ENCODE peak calls at places on chromosomes 6 and 20, in ten cellular contexts. One of them, this sample, is unnamed.

GRCh38 chr6:303948-304558 is 11.8 kb downstream of the DUSP22 start:
- DNase-seq in A172: no peak
- DNase-seq in right cardiac atrium: peak; percentile 52
- DNase-seq in fibroblast of lung: no peak
- DNase-seq in neural crest cell: no peak
- DNase-seq in substantia nigra: no peak
- DNase-seq in T-helper 2 cell: no peak
- DNase-seq in progenitor cell of endocrine pancreas: no peak
- DNase-seq in NAMALWA: no peak
- DNase-seq in dorsolateral prefrontal cortex: no peak
- DNase-seq in this sample: no peak

GRCh38 chr6:33787954-33788693 is 806 bp downstream of the LEMD2 start:
- DNase-seq in right cardiac atrium: peak; percentile 91
- DNase-seq in NAMALWA: peak; percentile 75
- DNase-seq in progenitor cell of endocrine pancreas: no peak
- DNase-seq in A172: peak; percentile 54
- DNase-seq in fibroblast of lung: peak; percentile 86
- DNase-seq in substantia nigra: peak; percentile 41
- DNase-seq in neural crest cell: peak; percentile 39
- DNase-seq in dorsolateral prefrontal cortex: peak; percentile 44
- DNase-seq in T-helper 2 cell: peak; percentile 35
- DNase-seq in this sample: peak; percentile 6

GRCh38 chr6:131736010-131736409 is 25.2 kb upstream of the CTAGE9 start:
- DNase-seq in progenitor cell of endocrine pancreas: no peak
- DNase-seq in T-helper 2 cell: no peak
- DNase-seq in dorsolateral prefrontal cortex: no peak
- DNase-seq in fibroblast of lung: no peak
- DNase-seq in substantia nigra: no peak
- DNase-seq in neural crest cell: no peak
- DNase-seq in right cardiac atrium: no peak
- DNase-seq in NAMALWA: no peak
- DNase-seq in A172: no peak
- DNase-seq in this sample: no peak

GRCh38 chr6:166934174-166934573 is 22.2 kb downstream of the RNASET2 start:
- DNase-seq in A172: no peak
- DNase-seq in T-helper 2 cell: no peak
- DNase-seq in substantia nigra: no peak
- DNase-seq in right cardiac atrium: no peak
- DNase-seq in progenitor cell of endocrine pancreas: no peak
- DNase-seq in dorsolateral prefrontal cortex: no peak
- DNase-seq in NAMALWA: no peak
- DNase-seq in neural crest cell: no peak
- DNase-seq in fibroblast of lung: no peak
- DNase-seq in this sample: no peak

GRCh38 chr20:16530201-16530681 is 43.0 kb downstream of the KIF16B start:
- DNase-seq in T-helper 2 cell: no peak
- DNase-seq in neural crest cell: no peak
- DNase-seq in fibroblast of lung: peak; percentile 47
- DNase-seq in dorsolateral prefrontal cortex: no peak
- DNase-seq in progenitor cell of endocrine pancreas: no peak
- DNase-seq in A172: peak; percentile 74
- DNase-seq in substantia nigra: no peak
- DNase-seq in NAMALWA: no peak
- DNase-seq in right cardiac atrium: no peak
- DNase-seq in this sample: no peak

GRCh38 chr20:59777321-59777705 is 156.1 kb downstream of the SYCP2 start:
- DNase-seq in fibroblast of lung: no peak
- DNase-seq in NAMALWA: no peak
- DNase-seq in neural crest cell: no peak
- DNase-seq in substantia nigra: no peak
- DNase-seq in progenitor cell of endocrine pancreas: no peak
- DNase-seq in right cardiac atrium: no peak
- DNase-seq in T-helper 2 cell: no peak
- DNase-seq in A172: no peak
- DNase-seq in dorsolateral prefrontal cortex: no peak
- DNase-seq in this sample: no peak

GRCh38 chr6:117480651-117481050 is 1.8 kb upstream of the DCBLD1 start:
- DNase-seq in progenitor cell of endocrine pancreas: no peak
- DNase-seq in fibroblast of lung: no peak
- DNase-seq in substantia nigra: no peak
- DNase-seq in right cardiac atrium: no peak
- DNase-seq in A172: no peak
- DNase-seq in neural crest cell: no peak
- DNase-seq in T-helper 2 cell: no peak
- DNase-seq in dorsolateral prefrontal cortex: no peak
- DNase-seq in NAMALWA: no peak
- DNase-seq in this sample: no peak

GRCh38 chr20:52076164-52076563 is 115.4 kb downstream of the ZFP64 start:
- DNase-seq in A172: no peak
- DNase-seq in NAMALWA: no peak
- DNase-seq in T-helper 2 cell: no peak
- DNase-seq in neural crest cell: no peak
- DNase-seq in right cardiac atrium: no peak
- DNase-seq in dorsolateral prefrontal cortex: no peak
- DNase-seq in progenitor cell of endocrine pancreas: no peak
- DNase-seq in substantia nigra: no peak
- DNase-seq in fibroblast of lung: no peak
- DNase-seq in this sample: no peak

GRCh38 chr6:15894973-15895858 is 232.4 kb upstream of the DTNBP1 start:
- DNase-seq in A172: no peak
- DNase-seq in NAMALWA: no peak
- DNase-seq in T-helper 2 cell: no peak
- DNase-seq in fibroblast of lung: no peak
- DNase-seq in progenitor cell of endocrine pancreas: no peak
- DNase-seq in dorsolateral prefrontal cortex: no peak
- DNase-seq in right cardiac atrium: no peak
- DNase-seq in neural crest cell: no peak
- DNase-seq in substantia nigra: no peak
- DNase-seq in this sample: no peak

GRCh38 chr20:63439866-63440265 is 32.6 kb downstream of the KCNQ2 start:
- DNase-seq in dorsolateral prefrontal cortex: no peak
- DNase-seq in substantia nigra: no peak
- DNase-seq in fibroblast of lung: no peak
- DNase-seq in progenitor cell of endocrine pancreas: no peak
- DNase-seq in A172: no peak
- DNase-seq in right cardiac atrium: no peak
- DNase-seq in T-helper 2 cell: no peak
- DNase-seq in neural crest cell: no peak
- DNase-seq in NAMALWA: no peak
- DNase-seq in this sample: no peak

GRCh38 chr6:105872244-105872643 is 213.9 kb upstream of the PRDM1 start:
- DNase-seq in substantia nigra: no peak
- DNase-seq in right cardiac atrium: peak; percentile 52
- DNase-seq in NAMALWA: no peak
- DNase-seq in progenitor cell of endocrine pancreas: no peak
- DNase-seq in dorsolateral prefrontal cortex: no peak
- DNase-seq in T-helper 2 cell: no peak
- DNase-seq in A172: no peak
- DNase-seq in neural crest cell: no peak
- DNase-seq in fibroblast of lung: no peak
- DNase-seq in this sample: no peak

GRCh38 chr6:40719671-40720374 is 132.7 kb upstream of the LRFN2 start:
- DNase-seq in A172: peak; percentile 47
- DNase-seq in right cardiac atrium: no peak
- DNase-seq in progenitor cell of endocrine pancreas: no peak
- DNase-seq in substantia nigra: no peak
- DNase-seq in neural crest cell: no peak
- DNase-seq in NAMALWA: peak; percentile 72
- DNase-seq in dorsolateral prefrontal cortex: no peak
- DNase-seq in fibroblast of lung: peak; percentile 55
- DNase-seq in T-helper 2 cell: no peak
- DNase-seq in this sample: no peak

GRCh38 chr6:133033263-133033662 is 207.9 kb upstream of the EYA4 start:
- DNase-seq in right cardiac atrium: no peak
- DNase-seq in T-helper 2 cell: no peak
- DNase-seq in substantia nigra: no peak
- DNase-seq in dorsolateral prefrontal cortex: no peak
- DNase-seq in neural crest cell: no peak
- DNase-seq in NAMALWA: no peak
- DNase-seq in A172: no peak
- DNase-seq in progenitor cell of endocrine pancreas: no peak
- DNase-seq in fibroblast of lung: peak; percentile 43
- DNase-seq in this sample: no peak

GRCh38 chr20:49918446-49918845 is 3.1 kb upstream of the SPATA2 start:
- DNase-seq in progenitor cell of endocrine pancreas: no peak
- DNase-seq in T-helper 2 cell: no peak
- DNase-seq in A172: no peak
- DNase-seq in substantia nigra: no peak
- DNase-seq in NAMALWA: no peak
- DNase-seq in dorsolateral prefrontal cortex: peak; percentile 1
- DNase-seq in neural crest cell: no peak
- DNase-seq in right cardiac atrium: no peak
- DNase-seq in fibroblast of lung: no peak
- DNase-seq in this sample: no peak

GRCh38 chr20:32445539-32446273 is 87.6 kb downstream of the ASXL1 start:
- DNase-seq in T-helper 2 cell: no peak
- DNase-seq in right cardiac atrium: no peak
- DNase-seq in fibroblast of lung: no peak
- DNase-seq in dorsolateral prefrontal cortex: peak; percentile 28
- DNase-seq in substantia nigra: no peak
- DNase-seq in NAMALWA: no peak
- DNase-seq in A172: no peak
- DNase-seq in neural crest cell: no peak
- DNase-seq in progenitor cell of endocrine pancreas: no peak
- DNase-seq in this sample: no peak

GRCh38 chr20:63889241-63890200 is 5.4 kb upstream of the DNAJC5 start:
- DNase-seq in A172: no peak
- DNase-seq in NAMALWA: no peak
- DNase-seq in progenitor cell of endocrine pancreas: no peak
- DNase-seq in T-helper 2 cell: no peak
- DNase-seq in right cardiac atrium: peak; percentile 20
- DNase-seq in fibroblast of lung: no peak
- DNase-seq in substantia nigra: no peak
- DNase-seq in neural crest cell: no peak
- DNase-seq in dorsolateral prefrontal cortex: no peak
- DNase-seq in this sample: no peak

GRCh38 chr20:53568351-53568750 is 25.3 kb downstream of the ZNF217 start:
- DNase-seq in NAMALWA: no peak
- DNase-seq in right cardiac atrium: no peak
- DNase-seq in substantia nigra: no peak
- DNase-seq in fibroblast of lung: no peak
- DNase-seq in neural crest cell: no peak
- DNase-seq in T-helper 2 cell: no peak
- DNase-seq in dorsolateral prefrontal cortex: no peak
- DNase-seq in A172: no peak
- DNase-seq in progenitor cell of endocrine pancreas: no peak
- DNase-seq in this sample: no peak

GRCh38 chr6:135311446-135312200 is 130.5 kb downstream of the MYB start:
- DNase-seq in T-helper 2 cell: no peak
- DNase-seq in progenitor cell of endocrine pancreas: no peak
- DNase-seq in neural crest cell: no peak
- DNase-seq in substantia nigra: no peak
- DNase-seq in A172: no peak
- DNase-seq in dorsolateral prefrontal cortex: no peak
- DNase-seq in right cardiac atrium: no peak
- DNase-seq in fibroblast of lung: no peak
- DNase-seq in NAMALWA: no peak
- DNase-seq in this sample: no peak

GRCh38 chr6:55405474-55406220 is 78.4 kb downstream of the GFRAL start:
- DNase-seq in dorsolateral prefrontal cortex: no peak
- DNase-seq in T-helper 2 cell: no peak
- DNase-seq in NAMALWA: no peak
- DNase-seq in neural crest cell: no peak
- DNase-seq in right cardiac atrium: no peak
- DNase-seq in substantia nigra: no peak
- DNase-seq in fibroblast of lung: no peak
- DNase-seq in progenitor cell of endocrine pancreas: no peak
- DNase-seq in A172: no peak
- DNase-seq in this sample: no peak

GRCh38 chr6:75412937-75413662 is 80.5 kb downstream of the FILIP1 start:
- DNase-seq in right cardiac atrium: no peak
- DNase-seq in A172: peak; percentile 25
- DNase-seq in neural crest cell: no peak
- DNase-seq in fibroblast of lung: peak; percentile 92
- DNase-seq in NAMALWA: no peak
- DNase-seq in T-helper 2 cell: no peak
- DNase-seq in dorsolateral prefrontal cortex: no peak
- DNase-seq in progenitor cell of endocrine pancreas: no peak
- DNase-seq in substantia nigra: no peak
- DNase-seq in this sample: no peak

GRCh38 chr20:3093861-3094361 is 9.4 kb upstream of the AVP start:
- DNase-seq in NAMALWA: no peak
- DNase-seq in neural crest cell: no peak
- DNase-seq in fibroblast of lung: no peak
- DNase-seq in progenitor cell of endocrine pancreas: no peak
- DNase-seq in A172: no peak
- DNase-seq in right cardiac atrium: no peak
- DNase-seq in dorsolateral prefrontal cortex: no peak
- DNase-seq in substantia nigra: no peak
- DNase-seq in T-helper 2 cell: no peak
- DNase-seq in this sample: no peak

This sample was measured in caudate nucleus.